ENCODE peak calls at places on chromosome 1, in nine cellular contexts. Q is HCT116, N is MM.1S, M is fibroblast of the aortic adventitia, F is testis, U is fibroblast of pulmonary artery, E is A673, L is AG04450, B is hepatocyte. Z is an unnamed sample.

GRCh38 chr1:27418326-27418761 is 25.9 kb downstream of the GPR3 start:
- DNase-seq in Q (no peak), N (peak), M (peak), F (peak), U (peak), E (no peak), L (peak), B (peak), Z (peak)

GRCh38 chr1:11364170-11364569 is 91.2 kb downstream of the UBIAD1 start:
- DNase-seq in Q (peak), N (peak), M (no peak), F (no peak), U (no peak), E (no peak), L (no peak), B (no peak), Z (no peak)

GRCh38 chr1:234559152-234559916 is 50.6 kb downstream of the IRF2BP2 start:
- DNase-seq in Q (no peak), N (no peak), M (no peak), F (no peak), U (no peak), E (no peak), L (no peak), B (no peak), Z (no peak)

GRCh38 chr1:189103956-189104355 is 1373.7 kb downstream of the BRINP3 start:
- DNase-seq in Q (no peak), N (no peak), M (no peak), F (no peak), U (no peak), E (no peak), L (no peak), B (no peak), Z (no peak)

GRCh38 chr1:74426208-74426932 is 86.0 kb downstream of the LRRC53 start:
- DNase-seq in Q (no peak), N (peak), M (peak), F (no peak), U (no peak), E (no peak), L (no peak), B (peak), Z (no peak)

GRCh38 chr1:20569523-20570098 is 17.2 kb downstream of the FAM43B start:
- DNase-seq in Q (no peak), N (no peak), M (no peak), F (no peak), U (no peak), E (no peak), L (no peak), B (no peak), Z (no peak)

GRCh38 chr1:244844155-244845121 is 9.0 kb downstream of the COX20 start:
- DNase-seq in Q (no peak), N (no peak), M (no peak), F (no peak), U (no peak), E (no peak), L (no peak), B (no peak), Z (no peak)

GRCh38 chr1:23416964-23417363 is 7.6 kb downstream of the TCEA3 start:
- DNase-seq in Q (no peak), N (no peak), M (no peak), F (no peak), U (no peak), E (no peak), L (no peak), B (no peak), Z (no peak)

GRCh38 chr1:168821434-168821833 is 92.4 kb upstream of the DPT start:
- DNase-seq in Q (no peak), N (no peak), M (no peak), F (no peak), U (no peak), E (no peak), L (no peak), B (no peak), Z (no peak)

GRCh38 chr1:47915677-47916353 is 81.4 kb downstream of the TRABD2B start:
- DNase-seq in Q (no peak), N (no peak), M (no peak), F (no peak), U (no peak), E (no peak), L (no peak), B (no peak), Z (no peak)

GRCh38 chr1:228378453-228379164 is 28.0 kb downstream of the TRIM11 start:
- DNase-seq in Q (peak), N (no peak), M (peak), F (peak), U (peak), E (peak), L (peak), B (peak), Z (peak)

GRCh38 chr1:55362558-55362957 is 147.4 kb upstream of the USP24 start:
- DNase-seq in Q (no peak), N (peak), M (peak), F (peak), U (peak), E (no peak), L (peak), B (no peak), Z (peak)

GRCh38 chr1:19967808-19968207 is 11.6 kb downstream of the PLA2G2A start:
- DNase-seq in Q (no peak), N (no peak), M (no peak), F (peak), U (no peak), E (no peak), L (no peak), B (no peak), Z (no peak)

GRCh38 chr1:72724951-72725863 is 442.9 kb upstream of the NEGR1 start:
- DNase-seq in Q (no peak), N (no peak), M (no peak), F (peak), U (no peak), E (no peak), L (no peak), B (peak), Z (no peak)

GRCh38 chr1:25559996-25560395 is 16.6 kb downstream of the LDLRAP1 start:
- DNase-seq in Q (no peak), N (no peak), M (no peak), F (no peak), U (no peak), E (no peak), L (no peak), B (no peak), Z (no peak)

GRCh38 chr1:184646824-184647223 is 107.8 kb downstream of the EDEM3 start:
- DNase-seq in Q (no peak), N (no peak), M (peak), F (no peak), U (no peak), E (no peak), L (no peak), B (no peak), Z (no peak)

GRCh38 chr1:46193984-46194570 is 4.2 kb downstream of the POMGNT1 start:
- DNase-seq in Q (no peak), N (no peak), M (no peak), F (no peak), U (no peak), E (no peak), L (no peak), B (peak), Z (no peak)

GRCh38 chr1:41695118-41695517 is 210.6 kb upstream of the EDN2 start:
- DNase-seq in Q (no peak), N (no peak), M (no peak), F (peak), U (no peak), E (peak), L (no peak), B (no peak), Z (no peak)

GRCh38 chr1:234613992-234614584 is 4.1 kb upstream of the IRF2BP2 start:
- DNase-seq in Q (no peak), N (no peak), M (peak), F (no peak), U (peak), E (no peak), L (no peak), B (no peak), Z (no peak)

GRCh38 chr1:228158690-228159665 is 6.6 kb upstream of the IBA57 start:
- DNase-seq in Q (no peak), N (no peak), M (no peak), F (no peak), U (no peak), E (no peak), L (no peak), B (no peak), Z (no peak)

GRCh38 chr1:177800386-177801058 is 169.3 kb downstream of the SEC16B start:
- DNase-seq in Q (no peak), N (peak), M (no peak), F (no peak), U (no peak), E (no peak), L (no peak), B (no peak), Z (no peak)

GRCh38 chr1:29330856-29331255 is 94.5 kb downstream of the PTPRU start:
- DNase-seq in Q (no peak), N (no peak), M (no peak), F (no peak), U (no peak), E (no peak), L (no peak), B (no peak), Z (no peak)

GRCh38 chr1:29333008-29333407 is 96.7 kb downstream of the PTPRU start:
- DNase-seq in Q (no peak), N (no peak), M (no peak), F (no peak), U (no peak), E (no peak), L (no peak), B (no peak), Z (no peak)

GRCh38 chr1:29331731-29332130 is 95.4 kb downstream of the PTPRU start:
- DNase-seq in Q (no peak), N (no peak), M (peak), F (no peak), U (no peak), E (no peak), L (no peak), B (no peak), Z (no peak)

GRCh38 chr1:29331309-29331708 is 95.0 kb downstream of the PTPRU start:
- DNase-seq in Q (no peak), N (no peak), M (no peak), F (no peak), U (no peak), E (no peak), L (no peak), B (no peak), Z (no peak)

DNA sequence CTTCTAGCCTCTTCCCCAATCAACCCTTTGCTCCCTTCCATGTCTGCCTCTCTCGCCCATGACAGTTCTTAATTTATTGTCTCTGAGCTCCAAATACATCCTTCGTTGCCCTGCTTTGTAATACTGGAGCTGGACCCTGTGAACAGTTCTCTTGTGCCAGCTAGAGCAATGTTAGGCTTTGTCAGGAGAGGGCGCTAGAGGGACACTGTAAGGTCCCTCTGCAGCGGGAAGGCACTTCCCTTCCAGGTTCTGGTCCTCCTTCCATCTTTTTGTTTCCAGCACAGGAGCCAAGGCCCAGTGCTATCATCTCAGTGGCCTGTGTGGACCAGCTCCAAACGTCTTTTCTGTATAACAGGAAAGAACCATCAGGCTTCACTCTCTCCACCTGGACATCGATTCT is 95.9 kb downstream of the PTPRU start:
- DNase-seq in Q (peak), N (peak), M (peak), F (peak), U (peak), E (peak), L (no peak), B (peak), Z (peak)
- TF ChIP-seq CTCF in Q (peak), N (peak), M (peak), F (peak), U (peak), E (peak), L (peak), B (peak), Z (peak)

DNA sequence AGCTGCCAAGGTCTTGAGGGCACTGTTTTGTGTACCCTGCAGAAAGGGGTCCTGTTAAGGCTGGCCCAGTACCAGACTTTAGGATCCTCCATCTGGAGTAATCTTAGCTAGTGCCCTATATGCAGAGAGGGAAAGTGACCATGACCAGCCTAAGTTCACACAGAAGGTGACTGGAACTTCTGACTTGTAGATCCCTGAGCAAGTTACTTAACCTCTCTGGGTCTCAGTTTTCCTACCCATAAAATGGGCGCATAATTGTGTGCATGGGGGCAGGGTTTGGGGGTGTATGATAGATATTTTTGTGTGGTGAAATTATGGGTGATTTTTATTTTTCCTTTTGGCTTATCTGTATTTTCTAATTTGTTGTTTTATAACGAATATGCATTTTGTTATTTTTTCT is 3.3 kb upstream of the SHISAL2A start:
- DNase-seq in Q (no peak), N (no peak), M (no peak), F (no peak), U (no peak), E (no peak), L (no peak), B (no peak), Z (no peak)
- H3K4me3 ChIP-seq in Q (no peak), N (no peak), M (no peak), F (no peak), U (no peak), E (no peak), L (no peak), B (no peak), Z (no peak)

GRCh38 chr1:190323530-190323929 is 154.1 kb downstream of the BRINP3 start:
- DNase-seq in Q (no peak), N (no peak), M (no peak), F (no peak), U (no peak), E (no peak), L (no peak), B (no peak), Z (no peak)

DNA sequence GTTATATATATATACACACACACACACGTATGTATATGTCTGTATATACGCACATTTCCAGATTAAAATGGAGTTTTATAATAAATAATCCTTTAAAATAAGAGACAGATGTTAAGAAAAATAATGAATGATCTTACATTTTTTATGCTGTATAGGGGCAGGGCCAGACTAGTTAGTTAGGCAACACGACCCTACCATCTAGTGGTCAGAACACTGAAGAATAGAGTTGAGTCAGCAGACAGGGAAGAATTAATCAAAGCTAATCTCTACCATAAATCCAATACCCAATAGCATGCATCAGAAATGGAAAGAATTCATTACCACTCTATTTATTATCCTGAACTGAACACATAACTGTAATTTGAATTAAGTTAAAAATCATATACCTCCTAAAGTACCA is 156.7 kb downstream of the BRINP3 start:
- DNase-seq in Q (peak), N (no peak), M (peak), F (no peak), U (peak), E (peak), L (peak), B (peak), Z (peak)
- TF ChIP-seq CTCF in Q (peak), N (no peak), M (peak), F (no peak), U (peak), E (peak), L (peak), B (peak), Z (peak)

DNA sequence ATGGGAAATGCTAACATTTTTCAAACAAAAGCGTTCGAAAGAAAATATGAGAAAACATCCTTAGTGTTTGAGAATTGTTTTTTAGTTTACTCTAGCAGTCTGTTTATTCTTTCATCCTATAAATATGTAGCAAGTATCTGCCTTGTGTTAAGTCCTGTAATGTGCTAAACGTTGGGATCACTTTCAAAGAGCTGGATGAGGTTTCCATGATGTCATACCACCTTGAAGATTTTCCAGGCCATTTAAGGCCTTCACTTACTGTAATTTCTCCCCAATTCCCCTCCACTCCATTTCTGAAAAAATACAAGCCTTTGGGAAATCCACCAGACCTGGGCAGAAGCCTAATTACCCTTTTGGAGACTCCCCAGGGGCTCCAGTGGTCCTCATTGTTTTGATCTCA is 24.2 kb upstream of the CTBS start:
- DNase-seq in Q (no peak), N (no peak), M (peak), F (no peak), U (peak), E (no peak), L (no peak), B (no peak), Z (peak)
- H3K4me3 ChIP-seq in Q (no peak), N (no peak), M (peak), F (no peak), U (no peak), E (no peak), L (no peak), B (no peak), Z (no peak)

DNA sequence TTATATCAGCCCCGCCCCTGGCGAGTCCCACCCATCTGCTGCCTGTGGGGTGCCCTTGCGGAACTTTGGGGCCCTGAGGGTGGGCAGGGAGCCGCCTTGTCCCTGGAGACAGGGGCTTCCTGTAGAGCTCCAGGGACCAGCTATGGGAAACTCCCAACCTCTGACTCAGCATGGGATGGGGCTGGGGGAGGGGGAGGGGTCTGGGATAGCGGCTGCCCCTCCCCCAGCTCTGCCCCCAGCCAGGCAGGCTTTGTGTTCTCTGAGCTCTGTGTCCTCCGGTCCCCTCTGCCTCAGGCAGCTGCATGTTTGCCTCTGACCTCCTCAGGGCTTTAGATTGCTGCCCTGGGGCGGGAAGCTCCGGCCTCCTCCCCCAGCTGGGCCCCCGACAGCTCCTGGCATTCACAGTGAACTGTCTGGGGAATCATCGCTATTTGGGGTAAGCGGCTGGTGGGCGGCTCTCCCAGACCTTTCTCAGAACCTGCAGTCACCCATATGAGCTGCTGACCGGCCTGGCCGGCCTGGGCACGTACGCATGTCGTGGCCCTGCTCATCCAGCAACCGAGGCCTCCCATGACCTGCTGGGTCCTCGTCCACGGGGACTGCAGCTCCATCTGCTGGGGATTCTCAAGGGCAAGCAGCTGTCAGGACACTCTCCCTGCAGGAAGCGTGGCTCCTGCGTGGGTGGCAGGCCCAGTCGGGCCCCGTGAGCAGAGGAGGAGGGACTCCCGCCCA is 17.1 kb downstream of the ARHGEF16 start:
- DNase-seq in Q (no peak), N (no peak), M (peak), F (peak), U (peak), E (peak), L (no peak), B (peak), Z (peak)
- TF ChIP-seq CTCF in Q (no peak), N (no peak), M (peak), F (no peak), U (peak), E (peak), L (peak), B (peak), Z (peak)

GRCh38 chr1:2629627-2630497 is 3.0 kb downstream of the MMEL1 start:
- DNase-seq in Q (no peak), N (no peak), M (no peak), F (no peak), U (no peak), E (no peak), L (no peak), B (no peak), Z (no peak)

GRCh38 chr1:2630498-2631135 is 2.2 kb downstream of the MMEL1 start:
- DNase-seq in Q (no peak), N (no peak), M (no peak), F (no peak), U (no peak), E (no peak), L (no peak), B (no peak), Z (no peak)

GRCh38 chr1:2627746-2628145 is 5.1 kb downstream of the MMEL1 start:
- DNase-seq in Q (no peak), N (no peak), M (no peak), F (no peak), U (no peak), E (no peak), L (no peak), B (no peak), Z (no peak)

GRCh38 chr1:2628191-2628932 is 4.5 kb downstream of the MMEL1 start:
- DNase-seq in Q (no peak), N (no peak), M (no peak), F (no peak), U (no peak), E (no peak), L (no peak), B (no peak), Z (no peak)

GRCh38 chr1:2628933-2629626 is 3.7 kb downstream of the MMEL1 start:
- DNase-seq in Q (no peak), N (no peak), M (no peak), F (no peak), U (no peak), E (no peak), L (no peak), B (peak), Z (no peak)
- H3K4me3 ChIP-seq in Q (no peak), N (no peak), M (no peak), F (peak), U (no peak), E (no peak), L (no peak), B (no peak), Z (no peak)

GRCh38 chr1:205584732-205585131 is 47.1 kb downstream of the ELK4 start:
- DNase-seq in Q (no peak), N (no peak), M (no peak), F (no peak), U (no peak), E (no peak), L (no peak), B (no peak), Z (no peak)
- TF ChIP-seq CTCF in Q (peak), N (peak), M (peak), F (no peak), U (peak), E (peak), L (peak), B (peak), Z (peak)

Z was measured in fibroblast of villous mesenchyme.